ENCODE peak calls at places on chromosomes 2 and 18, in ten cellular contexts. M, K, R, D, H, U, Q, T, F and I are unnamed samples.

GRCh38 chr2:40072442-40073232 is 293.6 kb upstream of the THUMPD2 start:
- DNase-seq in M (no peak), K (no peak), R (no peak), D (no peak), H (no peak), U (no peak), Q (no peak), T (no peak), F (no peak), I (no peak)

GRCh38 chr2:72896446-72896845 is 9.2 kb downstream of the SPR start:
- DNase-seq in M (no peak), K (peak), R (no peak), D (no peak), H (no peak), U (no peak), Q (no peak), T (no peak), F (no peak), I (no peak)

GRCh38 chr2:102585704-102586404 is 33.5 kb upstream of the SLC9A2 start:
- DNase-seq in M (no peak), K (no peak), R (no peak), D (no peak), H (no peak), U (no peak), Q (no peak), T (no peak), F (no peak), I (no peak)

GRCh38 chr2:25814681-25815080 is 63.6 kb downstream of the ASXL2 start:
- DNase-seq in M (no peak), K (no peak), R (no peak), D (no peak), H (no peak), U (peak), Q (no peak), T (no peak), F (peak), I (no peak)

GRCh38 chr2:29068513-29068912 is 5.8 kb downstream of the PCARE start:
- DNase-seq in M (no peak), K (no peak), R (no peak), D (no peak), H (no peak), U (no peak), Q (no peak), T (no peak), F (no peak), I (no peak)

GRCh38 chr2:235373171-235373570 is 120.7 kb upstream of the AGAP1 start:
- DNase-seq in M (no peak), K (no peak), R (no peak), D (no peak), H (no peak), U (no peak), Q (no peak), T (no peak), F (no peak), I (no peak)

GRCh38 chr18:47978603-47979002 is 48.1 kb upstream of the SMAD2 start:
- DNase-seq in M (no peak), K (no peak), R (no peak), D (no peak), H (no peak), U (no peak), Q (no peak), T (no peak), F (no peak), I (no peak)

GRCh38 chr18:57834616-57835015 is 31.5 kb upstream of the ATP8B1 start:
- DNase-seq in M (no peak), K (no peak), R (no peak), D (no peak), H (no peak), U (peak), Q (no peak), T (no peak), F (no peak), I (no peak)

GRCh38 chr2:239369631-239370161 is 31.1 kb downstream of the HDAC4 start:
- DNase-seq in M (no peak), K (no peak), R (peak), D (no peak), H (peak), U (no peak), Q (peak), T (peak), F (no peak), I (no peak)

GRCh38 chr2:65436825-65437221 is 4.4 kb upstream of the SPRED2 start:
- DNase-seq in M (peak), K (no peak), R (peak), D (peak), H (no peak), U (no peak), Q (no peak), T (no peak), F (no peak), I (peak)

GRCh38 chr2:98588880-98589425 is 19.4 kb downstream of the COA5 start:
- DNase-seq in M (no peak), K (no peak), R (no peak), D (no peak), H (no peak), U (no peak), Q (no peak), T (no peak), F (no peak), I (no peak)

GRCh38 chr2:110777531-110778311 is 45.3 kb downstream of the ACOXL start:
- DNase-seq in M (no peak), K (no peak), R (no peak), D (no peak), H (no peak), U (no peak), Q (no peak), T (no peak), F (no peak), I (peak)

GRCh38 chr18:2325308-2325849 is 245.9 kb downstream of the METTL4 start:
- DNase-seq in M (no peak), K (peak), R (no peak), D (no peak), H (no peak), U (no peak), Q (no peak), T (no peak), F (peak), I (no peak)

GRCh38 chr2:207692206-207693065 is 19.0 kb upstream of the CCNYL1 start:
- DNase-seq in M (peak), K (peak), R (peak), D (peak), H (peak), U (peak), Q (peak), T (peak), F (peak), I (peak)

GRCh38 chr2:134640494-134640893 is 78.3 kb downstream of the TMEM163 start:
- DNase-seq in M (no peak), K (no peak), R (no peak), D (no peak), H (no peak), U (no peak), Q (no peak), T (no peak), F (no peak), I (no peak)

GRCh38 chr2:174286172-174286571 is 37.8 kb upstream of the OLA1 start:
- DNase-seq in M (no peak), K (no peak), R (no peak), D (no peak), H (no peak), U (no peak), Q (no peak), T (no peak), F (no peak), I (no peak)